ENCODE peak calls at places on chromosomes 3 and 15, in eight cellular contexts. One of them, this sample, is unnamed.
A peak's percentile ranks its signal among the peaks of the same experiment; 100 is the strongest.

GRCh38 chr3:188066141-188066540 is 87.8 kb upstream of the LPP start:
- DNase-seq in pancreas: no peak
- DNase-seq in GM23248: no peak
- DNase-seq in A549: no peak
- DNase-seq in spleen: no peak
- DNase-seq in cardiac muscle cell: no peak
- DNase-seq in NT2/D1: no peak
- DNase-seq in OCI-LY7: no peak
- DNase-seq in this sample: no peak

GRCh38 chr3:14957933-14958332 is 10.6 kb downstream of the NR2C2 start:
- DNase-seq in pancreas: no peak
- DNase-seq in A549: no peak
- DNase-seq in GM23248: no peak
- DNase-seq in spleen: no peak
- DNase-seq in OCI-LY7: peak; percentile 20
- DNase-seq in NT2/D1: no peak
- DNase-seq in cardiac muscle cell: no peak
- DNase-seq in this sample: no peak

GRCh38 chr15:99155961-99156443 is 51.1 kb downstream of the SYNM start:
- DNase-seq in A549: no peak
- DNase-seq in spleen: no peak
- DNase-seq in pancreas: no peak
- DNase-seq in cardiac muscle cell: no peak
- DNase-seq in GM23248: no peak
- DNase-seq in OCI-LY7: no peak
- DNase-seq in NT2/D1: no peak
- DNase-seq in this sample: no peak

GRCh38 chr15:39817892-39818291 is 35.3 kb upstream of the FSIP1 start:
- DNase-seq in cardiac muscle cell: no peak
- DNase-seq in NT2/D1: no peak
- DNase-seq in A549: no peak
- DNase-seq in spleen: no peak
- DNase-seq in pancreas: no peak
- DNase-seq in OCI-LY7: no peak
- DNase-seq in GM23248: no peak
- DNase-seq in this sample: no peak

GRCh38 chr3:152021951-152022461 is 148.6 kb downstream of the SUCNR1 start:
- DNase-seq in pancreas: no peak
- DNase-seq in OCI-LY7: no peak
- DNase-seq in A549: peak; percentile 58
- DNase-seq in GM23248: peak; percentile 81
- DNase-seq in cardiac muscle cell: no peak
- DNase-seq in spleen: peak; percentile 60
- DNase-seq in NT2/D1: no peak
- DNase-seq in this sample: no peak

GRCh38 chr3:61541694-61542093 is 19.7 kb upstream of the PTPRG start:
- DNase-seq in spleen: no peak
- DNase-seq in cardiac muscle cell: no peak
- DNase-seq in NT2/D1: no peak
- DNase-seq in GM23248: no peak
- DNase-seq in A549: no peak
- DNase-seq in pancreas: no peak
- DNase-seq in OCI-LY7: no peak
- DNase-seq in this sample: no peak

GRCh38 chr15:45589296-45589695 is 2.1 kb downstream of the BLOC1S6 start:
- DNase-seq in OCI-LY7: no peak
- DNase-seq in spleen: no peak
- DNase-seq in GM23248: no peak
- DNase-seq in cardiac muscle cell: no peak
- DNase-seq in pancreas: no peak
- DNase-seq in A549: no peak
- DNase-seq in NT2/D1: no peak
- DNase-seq in this sample: no peak

GRCh38 chr15:49134683-49135341 is 20.6 kb downstream of the COPS2 start:
- DNase-seq in GM23248: no peak
- DNase-seq in OCI-LY7: no peak
- DNase-seq in NT2/D1: no peak
- DNase-seq in spleen: no peak
- DNase-seq in A549: no peak
- DNase-seq in cardiac muscle cell: no peak
- DNase-seq in pancreas: no peak
- DNase-seq in this sample: no peak

GRCh38 chr15:39471791-39472190 is 109.1 kb upstream of the THBS1 start:
- DNase-seq in spleen: no peak
- DNase-seq in OCI-LY7: no peak
- DNase-seq in NT2/D1: no peak
- DNase-seq in A549: no peak
- DNase-seq in GM23248: peak; percentile 29
- DNase-seq in pancreas: no peak
- DNase-seq in cardiac muscle cell: no peak
- DNase-seq in this sample: no peak

GRCh38 chr3:71614426-71614825 is 30.9 kb upstream of the FOXP1 start:
- DNase-seq in NT2/D1: no peak
- DNase-seq in cardiac muscle cell: no peak
- DNase-seq in spleen: no peak
- DNase-seq in A549: no peak
- DNase-seq in OCI-LY7: no peak
- DNase-seq in pancreas: no peak
- DNase-seq in GM23248: no peak
- DNase-seq in this sample: no peak

GRCh38 chr3:34696831-34697230 is 898.4 kb downstream of the PDCD6IP start:
- DNase-seq in cardiac muscle cell: no peak
- DNase-seq in NT2/D1: no peak
- DNase-seq in A549: no peak
- DNase-seq in GM23248: no peak
- DNase-seq in pancreas: no peak
- DNase-seq in OCI-LY7: no peak
- DNase-seq in spleen: no peak
- DNase-seq in this sample: no peak

GRCh38 chr3:196431193-196432136 is 762 bp downstream of the UBXN7 start:
- DNase-seq in pancreas: peak; percentile 30
- DNase-seq in NT2/D1: no peak
- DNase-seq in GM23248: peak; percentile 82
- DNase-seq in spleen: peak; percentile 91
- DNase-seq in cardiac muscle cell: peak; percentile 77
- DNase-seq in A549: peak; percentile 31
- DNase-seq in OCI-LY7: peak; percentile 72
- DNase-seq in this sample: no peak

GRCh38 chr3:194484614-194485013 is 2.2 kb downstream of the ATP13A3 start:
- DNase-seq in spleen: peak; percentile 58
- DNase-seq in NT2/D1: no peak
- DNase-seq in A549: no peak
- DNase-seq in OCI-LY7: no peak
- DNase-seq in cardiac muscle cell: no peak
- DNase-seq in pancreas: no peak
- DNase-seq in GM23248: no peak
- DNase-seq in this sample: no peak

GRCh38 chr3:37607604-37608003 is 254.1 kb upstream of the CTDSPL start:
- DNase-seq in OCI-LY7: no peak
- DNase-seq in GM23248: no peak
- DNase-seq in NT2/D1: no peak
- DNase-seq in cardiac muscle cell: no peak
- DNase-seq in pancreas: no peak
- DNase-seq in spleen: no peak
- DNase-seq in A549: no peak
- DNase-seq in this sample: no peak

GRCh38 chr15:39887832-39888231 is 32.2 kb downstream of the GPR176 start:
- DNase-seq in A549: peak; percentile 50
- DNase-seq in GM23248: peak; percentile 55
- DNase-seq in OCI-LY7: peak; percentile 8
- DNase-seq in spleen: no peak
- DNase-seq in cardiac muscle cell: peak; percentile 13
- DNase-seq in NT2/D1: no peak
- DNase-seq in pancreas: peak; percentile 38
- DNase-seq in this sample: no peak

GRCh38 chr3:354433-354832 is 157.9 kb downstream of the CHL1 start:
- DNase-seq in OCI-LY7: peak; percentile 68
- DNase-seq in A549: peak; percentile 51
- DNase-seq in GM23248: peak; percentile 50
- DNase-seq in NT2/D1: peak; percentile 40
- DNase-seq in pancreas: no peak
- DNase-seq in cardiac muscle cell: peak; percentile 58
- DNase-seq in spleen: no peak
- DNase-seq in this sample: no peak

GRCh38 chr3:13145131-13145825 is 72.0 kb upstream of the IQSEC1 start:
- DNase-seq in pancreas: no peak
- DNase-seq in NT2/D1: no peak
- DNase-seq in A549: peak; percentile 16
- DNase-seq in spleen: peak; percentile 32
- DNase-seq in cardiac muscle cell: no peak
- DNase-seq in GM23248: no peak
- DNase-seq in OCI-LY7: no peak
- DNase-seq in this sample: no peak

DNA sequence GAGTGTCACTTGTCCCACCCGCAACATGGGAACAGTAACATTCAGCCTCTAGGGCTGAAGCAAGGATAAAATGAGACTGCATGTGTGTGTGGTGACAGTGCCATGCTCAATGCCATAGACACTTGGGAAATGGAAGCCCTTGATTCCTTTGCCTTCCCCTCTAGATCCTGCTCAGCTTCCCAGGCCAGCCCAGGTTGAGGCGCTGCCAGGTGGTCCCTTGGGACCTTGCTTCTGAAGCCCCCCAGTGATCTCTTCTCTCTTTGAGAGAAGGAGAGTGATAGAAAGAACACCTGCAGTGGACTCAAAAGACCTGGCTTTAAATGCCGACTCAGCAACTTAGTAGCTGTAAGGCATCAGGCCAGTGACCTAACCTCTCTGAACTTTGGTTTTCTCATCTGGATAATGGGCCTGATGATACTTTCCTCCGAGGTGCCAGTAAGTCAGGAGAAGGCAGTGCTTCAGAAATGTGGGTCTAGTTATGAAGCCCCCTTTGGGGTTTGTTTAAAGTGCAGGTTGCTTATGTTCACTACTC is 144.5 kb downstream of the RPLP1 start:
- DNase-seq in spleen: no peak
- DNase-seq in pancreas: no peak
- DNase-seq in cardiac muscle cell: no peak
- DNase-seq in OCI-LY7: no peak
- DNase-seq in GM23248: no peak
- DNase-seq in NT2/D1: no peak
- DNase-seq in A549: no peak
- DNase-seq in this sample: no peak
- H3K4me1 ChIP-seq in spleen: peaks cover 20% of the 10 kb centered on the region
- H3K4me1 ChIP-seq in pancreas: peaks cover 33% of the 10 kb centered on the region
- H3K4me1 ChIP-seq in cardiac muscle cell: peaks cover 25% of the 10 kb centered on the region
- H3K4me1 ChIP-seq in OCI-LY7: no peaks in the 10 kb centered on the region
- H3K4me1 ChIP-seq in GM23248: no peaks in the 10 kb centered on the region
- H3K4me1 ChIP-seq in NT2/D1: peaks cover 4% of the 10 kb centered on the region
- H3K4me1 ChIP-seq in A549: peaks cover 36% of the 10 kb centered on the region
- H3K4me1 ChIP-seq in this sample: no peaks in the 10 kb centered on the region

GRCh38 chr3:45983865-45984264 is 11.8 kb downstream of the FYCO1 start:
- DNase-seq in GM23248: no peak
- DNase-seq in spleen: no peak
- DNase-seq in OCI-LY7: no peak
- DNase-seq in A549: no peak
- DNase-seq in NT2/D1: no peak
- DNase-seq in pancreas: no peak
- DNase-seq in cardiac muscle cell: no peak
- DNase-seq in this sample: no peak
- H3K4me1 ChIP-seq in GM23248: peaks cover 50% of the 10 kb centered on the region
- H3K4me1 ChIP-seq in spleen: peaks cover 19% of the 10 kb centered on the region
- H3K4me1 ChIP-seq in OCI-LY7: no peaks in the 10 kb centered on the region
- H3K4me1 ChIP-seq in A549: peaks cover 38% of the 10 kb centered on the region
- H3K4me1 ChIP-seq in NT2/D1: peaks cover 5% of the 10 kb centered on the region
- H3K4me1 ChIP-seq in pancreas: peaks cover 46% of the 10 kb centered on the region
- H3K4me1 ChIP-seq in cardiac muscle cell: peaks cover 83% of the 10 kb centered on the region
- H3K4me1 ChIP-seq in this sample: peaks cover 3% of the 10 kb centered on the region

GRCh38 chr15:31265871-31266711 is 60.5 kb upstream of the KLF13 start:
- DNase-seq in spleen: peak; percentile 92
- DNase-seq in GM23248: no peak
- DNase-seq in pancreas: no peak
- DNase-seq in A549: no peak
- DNase-seq in NT2/D1: no peak
- DNase-seq in cardiac muscle cell: no peak
- DNase-seq in OCI-LY7: peak; percentile 95
- DNase-seq in this sample: no peak

GRCh38 chr15:31262901-31263671 is 63.5 kb upstream of the KLF13 start:
- DNase-seq in A549: no peak
- DNase-seq in pancreas: no peak
- DNase-seq in OCI-LY7: peak; percentile 91
- DNase-seq in NT2/D1: no peak
- DNase-seq in cardiac muscle cell: no peak
- DNase-seq in spleen: peak; percentile 89
- DNase-seq in GM23248: peak; percentile 53
- DNase-seq in this sample: no peak

GRCh38 chr15:31263751-31264533 is 62.7 kb upstream of the KLF13 start:
- DNase-seq in spleen: peak; percentile 96
- DNase-seq in OCI-LY7: peak; percentile 89
- DNase-seq in NT2/D1: no peak
- DNase-seq in pancreas: peak; percentile 70
- DNase-seq in cardiac muscle cell: no peak
- DNase-seq in A549: no peak
- DNase-seq in GM23248: no peak
- DNase-seq in this sample: no peak

GRCh38 chr15:31265090-31265870 is 61.4 kb upstream of the KLF13 start:
- DNase-seq in A549: no peak
- DNase-seq in cardiac muscle cell: peak; percentile 52
- DNase-seq in NT2/D1: no peak
- DNase-seq in OCI-LY7: peak; percentile 84
- DNase-seq in GM23248: no peak
- DNase-seq in pancreas: no peak
- DNase-seq in spleen: peak; percentile 87
- DNase-seq in this sample: no peak

GRCh38 chr15:31264534-31265089 is 62.0 kb upstream of the KLF13 start:
- DNase-seq in GM23248: no peak
- DNase-seq in NT2/D1: no peak
- DNase-seq in A549: no peak
- DNase-seq in spleen: no peak
- DNase-seq in OCI-LY7: no peak
- DNase-seq in pancreas: no peak
- DNase-seq in cardiac muscle cell: no peak
- DNase-seq in this sample: no peak
- H3K4me1 ChIP-seq in GM23248: no peaks in the 10 kb centered on the region
- H3K4me1 ChIP-seq in NT2/D1: peaks cover 6% of the 10 kb centered on the region
- H3K4me1 ChIP-seq in A549: peaks cover 24% of the 10 kb centered on the region
- H3K4me1 ChIP-seq in spleen: peaks cover 47% of the 10 kb centered on the region
- H3K4me1 ChIP-seq in OCI-LY7: peaks cover 95% of the 10 kb centered on the region
- H3K4me1 ChIP-seq in pancreas: no peaks in the 10 kb centered on the region
- H3K4me1 ChIP-seq in cardiac muscle cell: peaks cover 28% of the 10 kb centered on the region
- H3K4me1 ChIP-seq in this sample: no peaks in the 10 kb centered on the region

DNA sequence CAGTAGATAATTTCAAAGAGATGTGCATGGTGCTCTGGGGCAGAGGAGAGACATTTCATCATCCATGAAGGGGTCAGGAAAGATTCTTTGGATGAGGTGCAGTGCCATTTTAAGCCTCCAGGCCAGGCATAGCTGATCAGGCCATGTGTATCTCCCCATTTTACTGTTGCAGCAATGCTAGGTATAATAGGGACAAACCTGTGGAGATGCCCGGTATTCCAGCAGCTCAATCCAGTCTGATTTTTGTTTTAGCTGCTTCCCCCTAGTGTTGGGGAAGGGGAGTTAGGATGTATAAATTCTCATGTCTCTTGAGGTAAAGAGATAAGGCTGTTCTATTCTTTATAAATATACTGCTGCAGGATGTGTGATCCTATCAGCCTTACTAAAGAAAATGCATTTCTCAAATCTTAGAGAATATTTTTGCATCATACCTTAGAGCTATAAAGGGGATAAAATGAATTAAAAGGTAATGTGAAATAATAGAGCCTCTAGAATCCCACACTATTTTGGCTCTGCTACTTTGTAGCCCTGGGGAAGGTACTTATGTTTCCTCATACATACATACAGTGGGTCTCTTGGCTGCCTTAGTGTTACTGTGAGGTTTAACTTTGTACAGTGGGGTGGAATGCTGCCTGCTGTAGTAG is 5.2 kb downstream of the CDV3 start:
- DNase-seq in NT2/D1: no peak
- DNase-seq in cardiac muscle cell: peak; percentile 44
- DNase-seq in A549: peak; percentile 75
- DNase-seq in spleen: no peak
- DNase-seq in OCI-LY7: peak; percentile 23
- DNase-seq in pancreas: no peak
- DNase-seq in GM23248: peak; percentile 53
- DNase-seq in this sample: no peak
- H3K4me1 ChIP-seq in NT2/D1: no peaks in the 10 kb centered on the region
- H3K4me1 ChIP-seq in cardiac muscle cell: peaks cover 13% of the 10 kb centered on the region
- H3K4me1 ChIP-seq in A549: peaks cover 26% of the 10 kb centered on the region
- H3K4me1 ChIP-seq in spleen: peaks cover 65% of the 10 kb centered on the region
- H3K4me1 ChIP-seq in OCI-LY7: peaks cover 60% of the 10 kb centered on the region
- H3K4me1 ChIP-seq in pancreas: peaks cover 28% of the 10 kb centered on the region
- H3K4me1 ChIP-seq in GM23248: peaks cover 36% of the 10 kb centered on the region
- H3K4me1 ChIP-seq in this sample: no peaks in the 10 kb centered on the region

This sample was measured in iPS DF 6.9.